ENCODE peak calls at places on chromosome 17, in five cellular contexts. One of them, this sample, is unnamed.

GRCh38 chr17:48261297-48261880 is 153.8 kb downstream of the SNX11 start:
- DNase-seq in hepatic stellate cell: no peak
- DNase-seq in activated T-helper 1 cell treated with anti-CD3 and anti-CD28 coated beads, Interleukin-2, amount 50 U/mL, for 16 hours: no peak
- DNase-seq in HT1080: peak
- DNase-seq in fibroblast of lung: no peak
- DNase-seq in this sample: peak

GRCh38 chr17:68085751-68086445 is 50.4 kb downstream of the KPNA2 start:
- DNase-seq in hepatic stellate cell: no peak
- DNase-seq in activated T-helper 1 cell treated with anti-CD3 and anti-CD28 coated beads, Interleukin-2, amount 50 U/mL, for 16 hours: no peak
- DNase-seq in HT1080: no peak
- DNase-seq in fibroblast of lung: no peak
- DNase-seq in this sample: no peak

GRCh38 chr17:66165537-66166123 is 26.3 kb downstream of the CEP112 start:
- DNase-seq in hepatic stellate cell: peak
- DNase-seq in activated T-helper 1 cell treated with anti-CD3 and anti-CD28 coated beads, Interleukin-2, amount 50 U/mL, for 16 hours: no peak
- DNase-seq in HT1080: peak
- DNase-seq in fibroblast of lung: peak
- DNase-seq in this sample: peak

GRCh38 chr17:18267927-18268711 is 7.7 kb downstream of the MIEF2 start:
- DNase-seq in hepatic stellate cell: peak
- DNase-seq in activated T-helper 1 cell treated with anti-CD3 and anti-CD28 coated beads, Interleukin-2, amount 50 U/mL, for 16 hours: no peak
- DNase-seq in HT1080: peak
- DNase-seq in fibroblast of lung: peak
- DNase-seq in this sample: peak

GRCh38 chr17:68238894-68239293 is 8.9 kb upstream of the AMZ2 start:
- DNase-seq in hepatic stellate cell: no peak
- DNase-seq in activated T-helper 1 cell treated with anti-CD3 and anti-CD28 coated beads, Interleukin-2, amount 50 U/mL, for 16 hours: no peak
- DNase-seq in HT1080: no peak
- DNase-seq in fibroblast of lung: no peak
- DNase-seq in this sample: no peak

GRCh38 chr17:27888945-27889344 is 4.2 kb downstream of the LYRM9 start:
- DNase-seq in hepatic stellate cell: peak
- DNase-seq in activated T-helper 1 cell treated with anti-CD3 and anti-CD28 coated beads, Interleukin-2, amount 50 U/mL, for 16 hours: no peak
- DNase-seq in HT1080: no peak
- DNase-seq in fibroblast of lung: peak
- DNase-seq in this sample: peak

GRCh38 chr17:56902350-56902749 is 11.5 kb downstream of the TRIM25 start:
- DNase-seq in hepatic stellate cell: peak
- DNase-seq in activated T-helper 1 cell treated with anti-CD3 and anti-CD28 coated beads, Interleukin-2, amount 50 U/mL, for 16 hours: no peak
- DNase-seq in HT1080: peak
- DNase-seq in fibroblast of lung: peak
- DNase-seq in this sample: peak

GRCh38 chr17:33725675-33726271 is 432.7 kb upstream of the ASIC2 start:
- DNase-seq in hepatic stellate cell: peak
- DNase-seq in activated T-helper 1 cell treated with anti-CD3 and anti-CD28 coated beads, Interleukin-2, amount 50 U/mL, for 16 hours: no peak
- DNase-seq in HT1080: peak
- DNase-seq in fibroblast of lung: peak
- DNase-seq in this sample: peak

GRCh38 chr17:57928898-57929297 is 26.3 kb downstream of the CUEDC1 start:
- DNase-seq in hepatic stellate cell: no peak
- DNase-seq in activated T-helper 1 cell treated with anti-CD3 and anti-CD28 coated beads, Interleukin-2, amount 50 U/mL, for 16 hours: no peak
- DNase-seq in HT1080: no peak
- DNase-seq in fibroblast of lung: no peak
- DNase-seq in this sample: no peak

GRCh38 chr17:79020631-79021301 is 3.2 kb upstream of the C1QTNF1 start:
- DNase-seq in hepatic stellate cell: no peak
- DNase-seq in activated T-helper 1 cell treated with anti-CD3 and anti-CD28 coated beads, Interleukin-2, amount 50 U/mL, for 16 hours: no peak
- DNase-seq in HT1080: no peak
- DNase-seq in fibroblast of lung: no peak
- DNase-seq in this sample: peak

GRCh38 chr17:27760069-27760885 is 40.1 kb downstream of the NOS2 start:
- DNase-seq in hepatic stellate cell: peak
- DNase-seq in activated T-helper 1 cell treated with anti-CD3 and anti-CD28 coated beads, Interleukin-2, amount 50 U/mL, for 16 hours: peak
- DNase-seq in HT1080: peak
- DNase-seq in fibroblast of lung: peak
- DNase-seq in this sample: peak

GRCh38 chr17:81277938-81278693 is 17.0 kb downstream of the SLC38A10 start:
- DNase-seq in hepatic stellate cell: no peak
- DNase-seq in activated T-helper 1 cell treated with anti-CD3 and anti-CD28 coated beads, Interleukin-2, amount 50 U/mL, for 16 hours: no peak
- DNase-seq in HT1080: no peak
- DNase-seq in fibroblast of lung: no peak
- DNase-seq in this sample: no peak

GRCh38 chr17:4110152-4110551 is 32.7 kb downstream of the ZZEF1 start:
- DNase-seq in hepatic stellate cell: peak
- DNase-seq in activated T-helper 1 cell treated with anti-CD3 and anti-CD28 coated beads, Interleukin-2, amount 50 U/mL, for 16 hours: no peak
- DNase-seq in HT1080: peak
- DNase-seq in fibroblast of lung: peak
- DNase-seq in this sample: peak

GRCh38 chr17:17063546-17064122 is 21.4 kb downstream of the MPRIP start:
- DNase-seq in hepatic stellate cell: no peak
- DNase-seq in activated T-helper 1 cell treated with anti-CD3 and anti-CD28 coated beads, Interleukin-2, amount 50 U/mL, for 16 hours: no peak
- DNase-seq in HT1080: peak
- DNase-seq in fibroblast of lung: no peak
- DNase-seq in this sample: peak

GRCh38 chr17:62937636-62938035 is 28.4 kb upstream of the TANC2 start:
- DNase-seq in hepatic stellate cell: no peak
- DNase-seq in activated T-helper 1 cell treated with anti-CD3 and anti-CD28 coated beads, Interleukin-2, amount 50 U/mL, for 16 hours: no peak
- DNase-seq in HT1080: no peak
- DNase-seq in fibroblast of lung: no peak
- DNase-seq in this sample: no peak

GRCh38 chr17:65389956-65390355 is 171.5 kb downstream of the AXIN2 start:
- DNase-seq in hepatic stellate cell: peak
- DNase-seq in activated T-helper 1 cell treated with anti-CD3 and anti-CD28 coated beads, Interleukin-2, amount 50 U/mL, for 16 hours: no peak
- DNase-seq in HT1080: peak
- DNase-seq in fibroblast of lung: peak
- DNase-seq in this sample: peak

GRCh38 chr17:6818938-6819337 is 12.6 kb downstream of the TEKT1 start:
- DNase-seq in hepatic stellate cell: no peak
- DNase-seq in activated T-helper 1 cell treated with anti-CD3 and anti-CD28 coated beads, Interleukin-2, amount 50 U/mL, for 16 hours: no peak
- DNase-seq in HT1080: no peak
- DNase-seq in fibroblast of lung: no peak
- DNase-seq in this sample: no peak

GRCh38 chr17:59620064-59620359 is 317 bp downstream of the CLTC start:
- DNase-seq in hepatic stellate cell: no peak
- DNase-seq in activated T-helper 1 cell treated with anti-CD3 and anti-CD28 coated beads, Interleukin-2, amount 50 U/mL, for 16 hours: no peak
- DNase-seq in HT1080: no peak
- DNase-seq in fibroblast of lung: no peak
- DNase-seq in this sample: no peak

GRCh38 chr17:60165976-60166375 is 16.2 kb downstream of the CA4 start:
- DNase-seq in hepatic stellate cell: no peak
- DNase-seq in activated T-helper 1 cell treated with anti-CD3 and anti-CD28 coated beads, Interleukin-2, amount 50 U/mL, for 16 hours: no peak
- DNase-seq in HT1080: peak
- DNase-seq in fibroblast of lung: no peak
- DNase-seq in this sample: no peak

GRCh38 chr17:41711669-41712400 is at the start of gene GAST:
- DNase-seq in hepatic stellate cell: no peak
- DNase-seq in activated T-helper 1 cell treated with anti-CD3 and anti-CD28 coated beads, Interleukin-2, amount 50 U/mL, for 16 hours: no peak
- DNase-seq in HT1080: no peak
- DNase-seq in fibroblast of lung: no peak
- DNase-seq in this sample: no peak

GRCh38 chr17:1764274-1764673 is 2.4 kb downstream of the SERPINF1 start:
- DNase-seq in hepatic stellate cell: peak
- DNase-seq in activated T-helper 1 cell treated with anti-CD3 and anti-CD28 coated beads, Interleukin-2, amount 50 U/mL, for 16 hours: peak
- DNase-seq in HT1080: no peak
- DNase-seq in fibroblast of lung: peak
- DNase-seq in this sample: no peak

GRCh38 chr17:62696256-62696655 is 68.8 kb downstream of the MRC2 start:
- DNase-seq in hepatic stellate cell: no peak
- DNase-seq in activated T-helper 1 cell treated with anti-CD3 and anti-CD28 coated beads, Interleukin-2, amount 50 U/mL, for 16 hours: no peak
- DNase-seq in HT1080: no peak
- DNase-seq in fibroblast of lung: peak
- DNase-seq in this sample: peak

GRCh38 chr17:16444258-16444886 is 29.0 kb downstream of the TRPV2 start:
- DNase-seq in hepatic stellate cell: no peak
- DNase-seq in activated T-helper 1 cell treated with anti-CD3 and anti-CD28 coated beads, Interleukin-2, amount 50 U/mL, for 16 hours: no peak
- DNase-seq in HT1080: peak
- DNase-seq in fibroblast of lung: peak
- DNase-seq in this sample: no peak

GRCh38 chr17:36755586-36755985 is 154.2 kb downstream of the MRM1 start:
- DNase-seq in hepatic stellate cell: no peak
- DNase-seq in activated T-helper 1 cell treated with anti-CD3 and anti-CD28 coated beads, Interleukin-2, amount 50 U/mL, for 16 hours: peak
- DNase-seq in HT1080: peak
- DNase-seq in fibroblast of lung: no peak
- DNase-seq in this sample: peak

GRCh38 chr17:75922173-75922961 is 17.7 kb upstream of the MRPL38 start:
- DNase-seq in hepatic stellate cell: no peak
- DNase-seq in activated T-helper 1 cell treated with anti-CD3 and anti-CD28 coated beads, Interleukin-2, amount 50 U/mL, for 16 hours: no peak
- DNase-seq in HT1080: no peak
- DNase-seq in fibroblast of lung: no peak
- DNase-seq in this sample: no peak